ENCODE peak calls at places on chromosomes 2 and 18, in seven cellular contexts. One of them, this sample, is unnamed. For H3K4me1, the result is how much of the 10 kb centered on the place peaks cover.

GRCh38 chr18:74376523-74376922 is 60.9 kb downstream of the C18orf63 start:
- DNase-seq in aorta: no peak
- DNase-seq in Panc1: no peak
- DNase-seq in endodermal cell: peak
- DNase-seq in heart right ventricle: no peak
- DNase-seq in HCT116: no peak
- DNase-seq in cardiac muscle cell: no peak
- DNase-seq in this sample: no peak

GRCh38 chr2:80338794-80339193 is 34.2 kb upstream of the LRRTM1 start:
- DNase-seq in aorta: no peak
- DNase-seq in Panc1: no peak
- DNase-seq in endodermal cell: no peak
- DNase-seq in heart right ventricle: no peak
- DNase-seq in HCT116: no peak
- DNase-seq in cardiac muscle cell: no peak
- DNase-seq in this sample: no peak

GRCh38 chr2:151914989-151915628 is 86.9 kb upstream of the ARL5A start:
- DNase-seq in aorta: no peak
- DNase-seq in Panc1: no peak
- DNase-seq in endodermal cell: peak
- DNase-seq in heart right ventricle: no peak
- DNase-seq in HCT116: no peak
- DNase-seq in cardiac muscle cell: no peak
- DNase-seq in this sample: no peak

GRCh38 chr18:51383116-51383515 is 185.6 kb upstream of the MEX3C start:
- DNase-seq in aorta: no peak
- DNase-seq in Panc1: no peak
- DNase-seq in endodermal cell: peak
- DNase-seq in heart right ventricle: no peak
- DNase-seq in HCT116: no peak
- DNase-seq in cardiac muscle cell: no peak
- DNase-seq in this sample: no peak

GRCh38 chr18:77086034-77086433 is 46.5 kb downstream of the MBP start:
- DNase-seq in aorta: no peak
- DNase-seq in Panc1: no peak
- DNase-seq in endodermal cell: no peak
- DNase-seq in heart right ventricle: no peak
- DNase-seq in HCT116: no peak
- DNase-seq in cardiac muscle cell: no peak
- DNase-seq in this sample: no peak

GRCh38 chr2:70570041-70570661 is 16.5 kb upstream of the TGFA start:
- DNase-seq in aorta: no peak
- DNase-seq in Panc1: no peak
- DNase-seq in endodermal cell: peak
- DNase-seq in heart right ventricle: no peak
- DNase-seq in HCT116: peak
- DNase-seq in cardiac muscle cell: no peak
- DNase-seq in this sample: no peak

GRCh38 chr18:10120622-10121021 is 206.8 kb downstream of the VAPA start:
- DNase-seq in aorta: no peak
- DNase-seq in Panc1: no peak
- DNase-seq in endodermal cell: no peak
- DNase-seq in heart right ventricle: no peak
- DNase-seq in HCT116: no peak
- DNase-seq in cardiac muscle cell: no peak
- DNase-seq in this sample: no peak

GRCh38 chr2:215930505-215931233 is 82.7 kb downstream of the MREG start:
- DNase-seq in aorta: no peak
- DNase-seq in Panc1: no peak
- DNase-seq in endodermal cell: no peak
- DNase-seq in heart right ventricle: no peak
- DNase-seq in HCT116: no peak
- DNase-seq in cardiac muscle cell: no peak
- DNase-seq in this sample: no peak

GRCh38 chr2:56229397-56230060 is 45.7 kb downstream of the CCDC85A start:
- DNase-seq in aorta: no peak
- DNase-seq in Panc1: no peak
- DNase-seq in endodermal cell: no peak
- DNase-seq in heart right ventricle: no peak
- DNase-seq in HCT116: no peak
- DNase-seq in cardiac muscle cell: no peak
- DNase-seq in this sample: no peak

GRCh38 chr2:44844651-44845270 is 96.7 kb upstream of the SIX3 start:
- DNase-seq in aorta: no peak
- DNase-seq in Panc1: no peak
- DNase-seq in endodermal cell: peak
- DNase-seq in heart right ventricle: no peak
- DNase-seq in HCT116: no peak
- DNase-seq in cardiac muscle cell: no peak
- DNase-seq in this sample: no peak

GRCh38 chr2:27627963-27628766 is 647 bp downstream of the CCDC121 start:
- DNase-seq in aorta: peak
- DNase-seq in Panc1: peak
- DNase-seq in endodermal cell: peak
- DNase-seq in heart right ventricle: no peak
- DNase-seq in HCT116: peak
- DNase-seq in cardiac muscle cell: peak
- DNase-seq in this sample: peak

GRCh38 chr2:84886791-84887190 is 5.9 kb upstream of the TRABD2A start:
- DNase-seq in aorta: no peak
- DNase-seq in Panc1: no peak
- DNase-seq in endodermal cell: peak
- DNase-seq in heart right ventricle: no peak
- DNase-seq in HCT116: no peak
- DNase-seq in cardiac muscle cell: no peak
- DNase-seq in this sample: no peak

GRCh38 chr2:191701696-191702095 is 23.8 kb downstream of the NABP1 start:
- DNase-seq in aorta: no peak
- DNase-seq in Panc1: no peak
- DNase-seq in endodermal cell: no peak
- DNase-seq in heart right ventricle: no peak
- DNase-seq in HCT116: no peak
- DNase-seq in cardiac muscle cell: no peak
- DNase-seq in this sample: no peak

GRCh38 chr2:135999899-136000298 is 14.5 kb upstream of the DARS1 start:
- DNase-seq in aorta: no peak
- DNase-seq in Panc1: no peak
- DNase-seq in endodermal cell: no peak
- DNase-seq in heart right ventricle: no peak
- DNase-seq in HCT116: no peak
- DNase-seq in cardiac muscle cell: no peak
- DNase-seq in this sample: no peak

GRCh38 chr2:48129256-48129950 is 223.1 kb upstream of the FBXO11 start:
- DNase-seq in aorta: no peak
- DNase-seq in Panc1: no peak
- DNase-seq in endodermal cell: no peak
- DNase-seq in heart right ventricle: no peak
- DNase-seq in HCT116: no peak
- DNase-seq in cardiac muscle cell: no peak
- DNase-seq in this sample: no peak

GRCh38 chr2:84904717-84905174 is 710 bp upstream of the TMSB10 start:
- DNase-seq in aorta: peak
- DNase-seq in Panc1: no peak
- DNase-seq in endodermal cell: peak
- DNase-seq in heart right ventricle: peak
- DNase-seq in HCT116: no peak
- DNase-seq in cardiac muscle cell: peak
- DNase-seq in this sample: peak

GRCh38 chr2:7931808-7932207 is 750.0 kb upstream of the ID2 start:
- DNase-seq in aorta: no peak
- DNase-seq in Panc1: no peak
- DNase-seq in endodermal cell: no peak
- DNase-seq in heart right ventricle: no peak
- DNase-seq in HCT116: no peak
- DNase-seq in cardiac muscle cell: no peak
- DNase-seq in this sample: no peak

GRCh38 chr18:35345460-35345921 is 1.3 kb upstream of the ZNF24 start:
- DNase-seq in aorta: no peak
- DNase-seq in Panc1: no peak
- DNase-seq in endodermal cell: no peak
- DNase-seq in heart right ventricle: no peak
- DNase-seq in HCT116: no peak
- DNase-seq in cardiac muscle cell: peak
- DNase-seq in this sample: no peak

GRCh38 chr2:18742382-18742781 is 153.0 kb upstream of the NT5C1B start:
- DNase-seq in aorta: peak
- DNase-seq in Panc1: no peak
- DNase-seq in endodermal cell: peak
- DNase-seq in heart right ventricle: peak
- DNase-seq in HCT116: no peak
- DNase-seq in cardiac muscle cell: peak
- DNase-seq in this sample: no peak

DNA sequence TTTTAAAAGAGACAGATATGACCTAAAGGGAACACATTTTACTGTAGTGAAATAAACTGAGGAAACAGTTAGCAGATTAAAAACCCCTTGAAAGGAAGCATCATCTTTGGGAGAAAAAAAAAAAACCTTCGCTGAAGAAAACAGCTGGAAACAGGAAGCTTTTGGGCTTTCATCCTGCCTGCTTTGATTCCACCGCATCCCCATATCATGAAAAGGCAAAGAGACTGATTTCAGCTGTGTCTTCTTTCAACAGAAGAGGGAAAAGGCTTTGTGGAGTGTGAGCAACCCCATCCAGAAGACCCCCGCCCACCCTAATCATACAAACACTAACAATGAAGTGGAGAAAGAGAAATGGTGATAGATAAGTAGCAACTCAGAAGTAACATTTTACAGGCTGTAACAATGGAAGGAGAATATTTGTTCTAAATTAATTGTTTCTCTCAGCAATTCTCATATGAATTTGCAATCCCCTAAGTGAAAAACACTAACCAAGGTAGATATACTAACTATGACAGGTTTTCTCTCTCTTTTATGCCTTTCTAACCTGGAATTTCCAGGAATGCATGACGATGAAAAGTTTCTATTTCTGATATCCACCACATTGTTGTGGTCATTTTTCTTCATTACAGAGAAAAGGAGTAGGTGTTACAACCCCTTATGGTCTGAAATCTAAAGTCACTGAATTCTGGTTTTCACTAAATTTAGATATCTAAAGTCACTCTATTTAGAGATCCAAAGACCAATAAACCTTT is 86.2 kb downstream of the TCF4 start:
- DNase-seq in aorta: no peak
- DNase-seq in Panc1: no peak
- DNase-seq in endodermal cell: peak
- DNase-seq in heart right ventricle: no peak
- DNase-seq in HCT116: no peak
- DNase-seq in cardiac muscle cell: no peak
- DNase-seq in this sample: no peak
- H3K4me3 ChIP-seq in aorta: no peak
- H3K4me3 ChIP-seq in Panc1: no peak
- H3K4me3 ChIP-seq in endodermal cell: peak
- H3K4me3 ChIP-seq in heart right ventricle: no peak
- H3K4me3 ChIP-seq in HCT116: no peak
- H3K4me3 ChIP-seq in cardiac muscle cell: no peak
- H3K4me3 ChIP-seq in this sample: no peak

DNA sequence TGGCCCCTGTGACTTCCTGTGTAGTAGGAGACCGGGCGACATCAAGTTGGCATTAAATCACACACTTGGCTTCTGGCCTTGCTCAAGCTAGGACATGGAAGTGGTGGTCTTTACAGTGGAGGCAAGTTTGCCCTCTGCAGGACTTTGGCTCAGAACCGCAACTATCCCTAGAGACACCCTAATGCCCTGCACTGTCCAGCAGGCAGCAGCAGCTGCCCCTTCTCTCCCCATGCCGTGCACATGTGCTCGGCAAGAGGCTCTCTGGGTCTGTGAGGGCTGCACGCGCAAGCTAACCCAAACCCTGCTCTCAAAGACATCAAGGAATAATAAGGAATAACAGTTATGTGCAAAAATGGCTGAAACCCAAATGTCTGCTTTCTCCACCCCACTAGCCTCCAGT is 106.5 kb downstream of the COL6A3 start:
- DNase-seq in aorta: no peak
- DNase-seq in Panc1: no peak
- DNase-seq in endodermal cell: no peak
- DNase-seq in heart right ventricle: no peak
- DNase-seq in HCT116: no peak
- DNase-seq in cardiac muscle cell: no peak
- DNase-seq in this sample: no peak
- H3K4me1 ChIP-seq in aorta: under half
- H3K4me1 ChIP-seq in Panc1: under half
- H3K4me1 ChIP-seq in endodermal cell: under half
- H3K4me1 ChIP-seq in heart right ventricle: under half
- H3K4me1 ChIP-seq in HCT116: under half
- H3K4me1 ChIP-seq in cardiac muscle cell: under half
- H3K4me1 ChIP-seq in this sample: under half

GRCh38 chr2:13018490-13018889 is 301.8 kb downstream of the TRIB2 start:
- DNase-seq in aorta: no peak
- DNase-seq in Panc1: no peak
- DNase-seq in endodermal cell: no peak
- DNase-seq in heart right ventricle: no peak
- DNase-seq in HCT116: no peak
- DNase-seq in cardiac muscle cell: no peak
- DNase-seq in this sample: no peak
- H3K27ac ChIP-seq in aorta: no peak
- H3K27ac ChIP-seq in Panc1: no peak
- H3K27ac ChIP-seq in endodermal cell: no peak
- H3K27ac ChIP-seq in heart right ventricle: no peak
- H3K27ac ChIP-seq in HCT116: no peak
- H3K27ac ChIP-seq in cardiac muscle cell: no peak
- H3K27ac ChIP-seq in this sample: no peak

GRCh38 chr2:38217401-38218188 is 141.6 kb upstream of the CYP1B1 start:
- DNase-seq in aorta: no peak
- DNase-seq in Panc1: no peak
- DNase-seq in endodermal cell: no peak
- DNase-seq in heart right ventricle: no peak
- DNase-seq in HCT116: no peak
- DNase-seq in cardiac muscle cell: no peak
- DNase-seq in this sample: no peak

GRCh38 chr2:38216886-38217285 is 140.9 kb upstream of the CYP1B1 start:
- DNase-seq in aorta: no peak
- DNase-seq in Panc1: no peak
- DNase-seq in endodermal cell: no peak
- DNase-seq in heart right ventricle: no peak
- DNase-seq in HCT116: no peak
- DNase-seq in cardiac muscle cell: no peak
- DNase-seq in this sample: no peak

GRCh38 chr2:38215511-38215910 is 139.6 kb upstream of the CYP1B1 start:
- DNase-seq in aorta: no peak
- DNase-seq in Panc1: no peak
- DNase-seq in endodermal cell: no peak
- DNase-seq in heart right ventricle: no peak
- DNase-seq in HCT116: no peak
- DNase-seq in cardiac muscle cell: no peak
- DNase-seq in this sample: no peak

GRCh38 chr2:38214209-38214717 is 138.3 kb upstream of the CYP1B1 start:
- DNase-seq in aorta: no peak
- DNase-seq in Panc1: no peak
- DNase-seq in endodermal cell: peak
- DNase-seq in heart right ventricle: no peak
- DNase-seq in HCT116: no peak
- DNase-seq in cardiac muscle cell: peak
- DNase-seq in this sample: no peak

DNA sequence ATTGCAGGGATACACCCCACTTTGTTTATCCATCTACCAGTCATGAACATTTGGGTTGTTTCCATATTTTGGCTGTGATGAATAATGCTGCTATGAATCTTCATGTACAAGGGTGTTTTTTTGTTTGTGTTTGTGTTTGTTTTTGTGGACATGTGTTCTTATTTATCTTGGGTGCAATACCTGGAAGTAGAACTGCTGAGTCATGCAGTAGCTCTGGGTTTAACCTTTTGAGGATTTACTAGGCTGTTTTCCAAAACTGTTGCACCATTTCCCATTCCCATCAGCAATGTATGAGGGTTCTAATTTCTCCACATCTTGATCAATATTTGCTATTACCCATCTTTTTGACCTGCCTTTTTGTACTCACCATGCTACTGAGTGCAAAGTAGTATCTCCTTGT is 140.0 kb upstream of the CYP1B1 start:
- DNase-seq in aorta: no peak
- DNase-seq in Panc1: peak
- DNase-seq in endodermal cell: no peak
- DNase-seq in heart right ventricle: no peak
- DNase-seq in HCT116: no peak
- DNase-seq in cardiac muscle cell: no peak
- DNase-seq in this sample: no peak
- H3K4me3 ChIP-seq in aorta: no peak
- H3K4me3 ChIP-seq in Panc1: no peak
- H3K4me3 ChIP-seq in endodermal cell: no peak
- H3K4me3 ChIP-seq in heart right ventricle: no peak
- H3K4me3 ChIP-seq in HCT116: no peak
- H3K4me3 ChIP-seq in cardiac muscle cell: no peak
- H3K4me3 ChIP-seq in this sample: no peak

This sample was measured in suprapubic skin.